ENCODE peak calls at places on chromosomes 16 and 17, in ten cellular contexts. U is heart right ventricle, O is sciatic nerve, A is left cardiac atrium, I is kidney tubule cell, X is fibroblast of lung, N is endothelial cell of umbilical vein, G is occipital lobe, B is nephron progenitor cell, T is thoracic aorta. W is an unnamed sample.

GRCh38 chr17:9350083-9350482 is 225.5 kb downstream of the STX8 start:
- DNase-seq in U (no peak), O (no peak), A (no peak), I (peak; percentile 62), X (peak; percentile 96), N (no peak), G (no peak), B (no peak), T (no peak), W (peak; percentile 93)

GRCh38 chr17:54744750-54745149 is 155.9 kb upstream of the TOM1L1 start:
- DNase-seq in U (no peak), O (no peak), A (no peak), I (no peak), X (no peak), N (no peak), G (no peak), B (no peak), T (no peak), W (no peak)

GRCh38 chr17:57890857-57891232 is 41.0 kb upstream of the MRPS23 start:
- DNase-seq in U (no peak), O (no peak), A (no peak), I (no peak), X (no peak), N (no peak), G (no peak), B (no peak), T (no peak), W (no peak)

GRCh38 chr16:3475604-3476375 is 19.5 kb downstream of the C16orf90 start:
- DNase-seq in U (no peak), O (no peak), A (no peak), I (no peak), X (no peak), N (no peak), G (no peak), B (no peak), T (no peak), W (no peak)

GRCh38 chr17:17051380-17051779 is 9.1 kb downstream of the MPRIP start:
- DNase-seq in U (no peak), O (peak; percentile 41), A (no peak), I (no peak), X (no peak), N (no peak), G (no peak), B (no peak), T (no peak), W (no peak)

GRCh38 chr17:80981062-80981902 is 10.4 kb upstream of the CHMP6 start:
- DNase-seq in U (peak; percentile 24), O (no peak), A (no peak), I (no peak), X (no peak), N (no peak), G (no peak), B (peak; percentile 86), T (no peak), W (peak; percentile 75)

GRCh38 chr17:44900894-44901293 is 1.6 kb upstream of the EFTUD2 start:
- DNase-seq in U (no peak), O (no peak), A (no peak), I (peak; percentile 73), X (peak; percentile 87), N (peak; percentile 93), G (no peak), B (no peak), T (no peak), W (peak; percentile 31)

GRCh38 chr17:56540791-56541190 is 52.7 kb upstream of the NOG start:
- DNase-seq in U (no peak), O (no peak), A (no peak), I (peak; percentile 10), X (no peak), N (no peak), G (no peak), B (no peak), T (no peak), W (peak; percentile 21)

GRCh38 chr16:69859105-69859969 is 91.8 kb upstream of the CLEC18A start:
- DNase-seq in U (peak; percentile 24), O (no peak), A (peak; percentile 34), I (peak; percentile 40), X (peak; percentile 32), N (peak; percentile 40), G (no peak), B (peak; percentile 29), T (no peak), W (no peak)

GRCh38 chr17:52546990-52547389 is 388.5 kb upstream of the CA10 start:
- DNase-seq in U (no peak), O (no peak), A (no peak), I (no peak), X (no peak), N (no peak), G (no peak), B (no peak), T (no peak), W (no peak)

GRCh38 chr17:69246726-69247375 is 18.2 kb upstream of the ABCA10 start:
- DNase-seq in U (no peak), O (no peak), A (no peak), I (peak; percentile 49), X (peak; percentile 36), N (peak; percentile 69), G (no peak), B (no peak), T (no peak), W (peak; percentile 30)

GRCh38 chr17:27315322-27315721 is 21.4 kb downstream of the WSB1 start:
- DNase-seq in U (peak; percentile 80), O (peak; percentile 85), A (peak; percentile 90), I (peak; percentile 94), X (peak; percentile 96), N (no peak), G (no peak), B (no peak), T (peak; percentile 84), W (peak; percentile 85)

GRCh38 chr16:66656547-66656946 is 40.0 kb downstream of the CMTM4 start:
- DNase-seq in U (no peak), O (no peak), A (no peak), I (peak; percentile 72), X (peak; percentile 33), N (no peak), G (no peak), B (no peak), T (no peak), W (no peak)

GRCh38 chr16:23670137-23670776 is 8.4 kb upstream of the PLK1 start:
- DNase-seq in U (no peak), O (no peak), A (no peak), I (peak; percentile 97), X (peak; percentile 93), N (peak; percentile 48), G (no peak), B (no peak), T (no peak), W (peak; percentile 82)

GRCh38 chr17:79626156-79626890 is 15.5 kb upstream of the RBFOX3 start:
- DNase-seq in U (no peak), O (peak; percentile 45), A (peak; percentile 6), I (no peak), X (no peak), N (no peak), G (no peak), B (no peak), T (no peak), W (no peak)

GRCh38 chr17:10871914-10872313 is 34.0 kb upstream of the PIRT start:
- DNase-seq in U (peak; percentile 10), O (no peak), A (peak; percentile 38), I (no peak), X (no peak), N (no peak), G (peak; percentile 7), B (no peak), T (no peak), W (no peak)

GRCh38 chr17:55417411-55418268 is 4.0 kb downstream of the MMD start:
- DNase-seq in U (no peak), O (no peak), A (no peak), I (no peak), X (no peak), N (no peak), G (no peak), B (no peak), T (no peak), W (no peak)

GRCh38 chr17:76997981-76998531 is 129.9 kb downstream of the MGAT5B start:
- DNase-seq in U (no peak), O (no peak), A (no peak), I (no peak), X (peak; percentile 39), N (no peak), G (no peak), B (no peak), T (no peak), W (no peak)

GRCh38 chr16:27199747-27200146 is 3.6 kb upstream of the KDM8 start:
- DNase-seq in U (no peak), O (no peak), A (no peak), I (no peak), X (peak; percentile 6), N (no peak), G (no peak), B (no peak), T (no peak), W (peak; percentile 55)

GRCh38 chr17:77451271-77451893 is 310.6 kb downstream of the SEC14L1 start:
- DNase-seq in U (peak; percentile 79), O (peak; percentile 90), A (peak; percentile 77), I (peak; percentile 74), X (peak; percentile 80), N (peak; percentile 71), G (peak; percentile 83), B (peak; percentile 90), T (no peak), W (peak; percentile 66)

GRCh38 chr17:81025756-81026155 is 9.2 kb upstream of the BAIAP2 start:
- DNase-seq in U (no peak), O (peak; percentile 70), A (no peak), I (no peak), X (no peak), N (no peak), G (peak; percentile 44), B (peak; percentile 11), T (no peak), W (peak; percentile 41)

GRCh38 chr17:72632026-72632684 is 460.3 kb downstream of the SLC39A11 start:
- DNase-seq in U (no peak), O (no peak), A (no peak), I (peak; percentile 29), X (no peak), N (no peak), G (no peak), B (no peak), T (no peak), W (no peak)

GRCh38 chr17:18040287-18040858 is 1.2 kb downstream of the GID4 start:
- DNase-seq in U (no peak), O (no peak), A (no peak), I (peak; percentile 23), X (no peak), N (no peak), G (no peak), B (no peak), T (no peak), W (peak; percentile 20)

GRCh38 chr16:50102046-50102756 is 36.4 kb downstream of the HEATR3 start:
- DNase-seq in U (no peak), O (no peak), A (no peak), I (peak; percentile 61), X (peak; percentile 83), N (no peak), G (no peak), B (no peak), T (no peak), W (peak; percentile 70)

GRCh38 chr16:31224092-31224955 is 7.4 kb upstream of the PYDC1 start:
- DNase-seq in U (no peak), O (no peak), A (no peak), I (no peak), X (no peak), N (no peak), G (no peak), B (no peak), T (no peak), W (no peak)

GRCh38 chr17:57033296-57033695 is 51.8 kb upstream of the AKAP1 start:
- DNase-seq in U (no peak), O (no peak), A (no peak), I (no peak), X (no peak), N (peak; percentile 15), G (no peak), B (no peak), T (peak; percentile 50), W (no peak)

GRCh38 chr17:50459081-50459676 is 9.5 kb downstream of the CHAD start:
- DNase-seq in U (no peak), O (no peak), A (no peak), I (peak; percentile 48), X (no peak), N (no peak), G (no peak), B (no peak), T (no peak), W (no peak)

GRCh38 chr17:20046629-20047028 is 37.5 kb downstream of the SPECC1 start:
- DNase-seq in U (no peak), O (no peak), A (no peak), I (no peak), X (no peak), N (no peak), G (no peak), B (no peak), T (no peak), W (no peak)

W was measured in AG20443.